ENCODE peak calls at places on chromosomes 2 and 18, in seven cellular contexts. V is mammary epithelial cell, O is fibroblast of lung, C is uterus, K is GM23248, N is AG04449, I is right cardiac atrium. B is an unnamed sample.

GRCh38 chr2:181258761-181259160 is 198.4 kb upstream of the ITGA4 start:
- DNase-seq in K (peak), V (peak), N (peak), O (no peak), I (no peak), C (no peak), B (no peak)

GRCh38 chr2:168613510-168613909 is 157.4 kb downstream of the CERS6 start:
- DNase-seq in K (no peak), C (no peak), V (peak), O (no peak), I (no peak), N (no peak), B (no peak)

GRCh38 chr18:2903006-2903405 is 56.2 kb downstream of the EMILIN2 start:
- DNase-seq in K (peak), I (peak), C (peak), V (peak), O (peak), N (no peak), B (no peak)

GRCh38 chr2:171172980-171173542 is 12.4 kb upstream of the TLK1 start:
- DNase-seq in K (peak), N (no peak), I (no peak), O (peak), V (no peak), C (no peak), B (no peak)

GRCh38 chr18:58896268-58896667 is 31.6 kb downstream of the ZNF532 start:
- DNase-seq in I (no peak), V (no peak), C (no peak), O (no peak), K (no peak), N (no peak), B (no peak)

GRCh38 chr2:239142296-239142695 is 258.5 kb downstream of the HDAC4 start:
- DNase-seq in C (no peak), N (no peak), K (no peak), O (no peak), I (no peak), V (no peak), B (no peak)

GRCh38 chr18:12921178-12921577 is 26.6 kb upstream of the SEH1L start:
- DNase-seq in N (no peak), I (no peak), K (no peak), O (no peak), C (no peak), V (no peak), B (no peak)

GRCh38 chr2:42850016-42850805 is 57.8 kb upstream of the HAAO start:
- DNase-seq in K (no peak), C (peak), V (no peak), O (no peak), N (no peak), I (no peak), B (no peak)

GRCh38 chr2:151946856-151947523 is 118.8 kb upstream of the ARL5A start:
- DNase-seq in K (peak), O (no peak), C (peak), N (no peak), I (peak), V (no peak), B (peak)

GRCh38 chr2:31253344-31254155 is 19.6 kb downstream of the EHD3 start:
- DNase-seq in O (no peak), K (no peak), V (peak), N (no peak), I (no peak), C (no peak), B (no peak)

GRCh38 chr18:45978084-45978483 is 11.0 kb upstream of the EPG5 start:
- DNase-seq in N (no peak), K (no peak), I (no peak), O (no peak), V (peak), C (no peak), B (no peak)

GRCh38 chr2:127719301-127720218 is 18.3 kb downstream of the SFT2D3 start:
- DNase-seq in O (no peak), K (no peak), C (no peak), I (no peak), N (no peak), V (no peak), B (no peak)

GRCh38 chr18:65017372-65017760 is 733.4 kb upstream of the CDH7 start:
- DNase-seq in V (no peak), K (no peak), O (no peak), I (no peak), N (no peak), C (no peak), B (no peak)

GRCh38 chr2:109066501-109066900 is 62.5 kb upstream of the SH3RF3 start:
- DNase-seq in C (no peak), N (no peak), I (no peak), K (no peak), V (no peak), O (no peak), B (no peak)

GRCh38 chr2:27049422-27050280 is 1.8 kb upstream of the AGBL5 start:
- DNase-seq in I (peak), K (no peak), N (no peak), C (peak), V (no peak), O (no peak), B (no peak)

GRCh38 chr18:13246591-13246990 is 28.0 kb downstream of the LDLRAD4 start:
- DNase-seq in K (no peak), V (no peak), N (no peak), C (no peak), O (no peak), I (no peak), B (no peak)

GRCh38 chr2:20145497-20146193 is 79.3 kb downstream of the SDC1 start:
- DNase-seq in I (no peak), O (no peak), N (no peak), K (no peak), C (no peak), V (no peak), B (no peak)

GRCh38 chr2:133489146-133489545 is 79.1 kb downstream of the NCKAP5 start:
- DNase-seq in K (no peak), O (no peak), I (no peak), V (no peak), N (no peak), C (no peak), B (no peak)

GRCh38 chr2:170928036-170928823 is 823 bp upstream of the GORASP2 start:
- DNase-seq in O (peak), V (peak), N (no peak), I (no peak), C (no peak), K (no peak), B (no peak)

GRCh38 chr2:128520787-128521186 is 202.1 kb upstream of the HS6ST1 start:
- DNase-seq in O (no peak), V (peak), N (no peak), I (no peak), K (no peak), C (no peak), B (no peak)

GRCh38 chr2:229669841-229670240 is 44.5 kb downstream of the DNER start:
- DNase-seq in C (no peak), O (no peak), K (no peak), N (no peak), I (no peak), V (no peak), B (no peak)

GRCh38 chr2:107336536-107336935 is 450.6 kb upstream of the ST6GAL2 start:
- DNase-seq in V (no peak), C (no peak), O (peak), K (no peak), I (no peak), N (no peak), B (no peak)

GRCh38 chr2:69304685-69305084 is 82.3 kb downstream of the GFPT1 start:
- DNase-seq in C (no peak), I (no peak), K (no peak), V (no peak), O (no peak), N (no peak), B (no peak)

GRCh38 chr18:75638597-75639467 is 211.3 kb upstream of the SMIM21 start:
- DNase-seq in C (peak), N (no peak), I (no peak), O (peak), V (no peak), K (peak), B (no peak)

GRCh38 chr2:74481961-74482800 is 617 bp downstream of the CCDC142 start:
- DNase-seq in V (peak), K (peak), C (no peak), N (no peak), O (no peak), I (peak), B (no peak)

GRCh38 chr2:25362564-25363145 is 20.9 kb upstream of the DNMT3A start:
- DNase-seq in O (no peak), I (no peak), K (peak), V (no peak), N (no peak), C (no peak), B (no peak)
- H3K4me3 ChIP-seq in O (peak), I (peak), K (peak), V (no peak), N (no peak), C (peak), B (no peak)

GRCh38 chr2:112789186-112789585 is 4.9 kb upstream of the IL1A start:
- DNase-seq in O (no peak), V (no peak), I (no peak), N (no peak), K (no peak), C (no peak), B (no peak)
- H3K4me3 ChIP-seq in O (no peak), V (no peak), I (no peak), N (no peak), K (no peak), C (no peak), B (no peak)

GRCh38 chr2:54468643-54469042 is 12.5 kb downstream of the SPTBN1 start:
- DNase-seq in K (peak), C (no peak), I (no peak), N (peak), V (no peak), O (peak), B (no peak)

GRCh38 chr2:54471221-54471711 is 15.1 kb downstream of the SPTBN1 start:
- DNase-seq in C (no peak), I (no peak), V (peak), N (peak), O (peak), K (peak), B (no peak)

GRCh38 chr2:54466880-54467279 is 10.8 kb downstream of the SPTBN1 start:
- DNase-seq in O (peak), K (peak), C (no peak), V (no peak), I (no peak), N (no peak), B (no peak)

GRCh38 chr2:54470241-54470938 is 14.3 kb downstream of the SPTBN1 start:
- DNase-seq in K (peak), O (peak), I (no peak), V (no peak), N (peak), C (no peak), B (no peak)

GRCh38 chr2:54469484-54470053 is 13.4 kb downstream of the SPTBN1 start:
- DNase-seq in I (no peak), O (no peak), K (no peak), N (no peak), V (no peak), C (no peak), B (no peak)
- H3K4me3 ChIP-seq in I (peak), O (no peak), K (no peak), N (no peak), V (no peak), C (no peak), B (no peak)

DNA sequence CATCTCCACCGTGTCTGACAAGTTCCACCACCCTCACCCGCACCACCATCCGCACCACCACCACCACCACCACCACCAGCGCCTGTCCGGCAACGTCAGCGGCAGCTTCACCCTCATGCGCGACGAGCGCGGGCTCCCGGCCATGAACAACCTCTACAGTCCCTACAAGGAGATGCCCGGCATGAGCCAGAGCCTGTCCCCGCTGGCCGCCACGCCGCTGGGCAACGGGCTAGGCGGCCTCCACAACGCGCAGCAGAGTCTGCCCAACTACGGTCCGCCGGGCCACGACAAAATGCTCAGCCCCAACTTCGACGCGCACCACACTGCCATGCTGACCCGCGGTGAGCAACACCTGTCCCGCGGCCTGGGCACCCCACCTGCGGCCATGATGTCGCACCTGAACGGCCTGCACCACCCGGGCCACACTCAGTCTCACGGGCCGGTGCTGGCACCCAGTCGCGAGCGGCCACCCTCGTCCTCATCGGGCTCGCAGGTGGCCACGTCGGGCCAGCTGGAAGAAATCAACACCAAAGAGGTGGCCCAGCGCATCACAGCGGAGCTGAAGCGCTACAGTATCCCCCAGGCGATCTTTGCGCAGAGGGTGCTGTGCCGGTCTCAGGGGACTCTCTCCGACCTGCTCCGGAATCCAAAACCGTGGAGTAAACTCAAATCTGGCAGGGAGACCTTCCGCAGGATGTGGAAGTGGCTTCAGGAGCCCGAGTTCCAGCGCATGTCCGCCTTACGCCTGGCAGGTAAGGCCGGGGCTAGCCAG is 1.2 kb downstream of the ONECUT2 start:
- DNase-seq in C (no peak), N (no peak), K (no peak), V (no peak), O (no peak), I (no peak), B (no peak)
- H3K4me3 ChIP-seq in C (no peak), N (no peak), K (no peak), V (no peak), O (no peak), I (no peak), B (peak)

DNA sequence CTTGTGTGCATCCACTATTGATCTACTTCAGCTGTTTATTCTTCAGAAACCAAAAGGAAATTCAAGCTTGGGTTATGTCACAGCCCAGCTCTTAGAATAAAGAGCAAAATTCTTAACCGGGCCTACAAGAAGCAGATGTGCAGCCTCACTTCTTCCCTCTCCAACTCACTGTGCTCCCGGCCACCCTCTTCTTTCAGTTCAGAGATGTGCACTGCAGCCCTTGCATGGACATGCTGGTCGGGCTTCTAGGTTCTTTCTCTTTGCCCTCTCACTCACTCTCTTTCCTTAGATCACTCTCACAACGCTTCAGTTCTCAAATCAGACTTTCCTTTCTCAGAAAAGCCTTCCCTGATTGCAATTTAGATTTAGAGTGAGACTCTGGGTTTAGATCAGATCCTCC is 104.1 kb downstream of the CHN1 start:
- DNase-seq in K (peak), O (peak), N (no peak), C (no peak), V (no peak), I (no peak), B (no peak)
- H3K4me3 ChIP-seq in K (peak), O (peak), N (no peak), C (no peak), V (no peak), I (no peak), B (no peak)

B was measured in iPS DF 6.9.